ENCODE peak calls at places on chromosomes 16 and 17, in six cellular contexts. C is stimulated activated CD4-positive, alpha-beta T cell treated with anti-CD3 and anti-CD28 coated beads, Interleukin-15, amount 100 ng/mL, for 1 hour; A is GM23338; V is colonic mucosa; X is prostate gland; N is activated CD4-positive, alpha-beta T cell treated with anti-CD3 and anti-CD28 coated beads, Interleukin-2, amount 10 ng/mL, durations not matched to agents 7 days and 5 days. W is an unnamed sample.

GRCh38 chr16:81553080-81553813 is 108.6 kb downstream of the CMIP start:
- DNase-seq in C (no peak), A (no peak), V (no peak), X (no peak), N (no peak), W (no peak)

GRCh38 chr16:85145734-85146531 is 33.7 kb upstream of the CIBAR2 start:
- DNase-seq in C (no peak), A (no peak), V (no peak), X (no peak), N (no peak), W (no peak)

GRCh38 chr16:70685938-70686375 is at the start of gene MTSS2:
- DNase-seq in C (no peak), A (peak), V (peak), X (peak), N (peak), W (peak)

GRCh38 chr17:68539536-68540469 is 27.6 kb downstream of the PRKAR1A start:
- DNase-seq in C (no peak), A (peak), V (no peak), X (no peak), N (peak), W (no peak)

GRCh38 chr17:50986989-50987660 is 121.0 kb upstream of the TOB1 start:
- DNase-seq in C (no peak), A (no peak), V (no peak), X (no peak), N (no peak), W (no peak)

GRCh38 chr17:77829871-77830799 is 128.4 kb upstream of the TNRC6C start:
- DNase-seq in C (no peak), A (no peak), V (no peak), X (no peak), N (no peak), W (peak)

GRCh38 chr16:14365200-14365851 is 264.7 kb downstream of the PARN start:
- DNase-seq in C (no peak), A (no peak), V (no peak), X (no peak), N (no peak), W (no peak)

GRCh38 chr16:48526958-48527331 is 83.0 kb downstream of the N4BP1 start:
- DNase-seq in C (no peak), A (no peak), V (no peak), X (no peak), N (no peak), W (no peak)

GRCh38 chr17:49779730-49780220 is 8.7 kb upstream of the KAT7 start:
- DNase-seq in C (no peak), A (peak), V (peak), X (no peak), N (peak), W (peak)

GRCh38 chr16:86509759-86510464 is 415 bp upstream of the FOXF1 start:
- DNase-seq in C (no peak), A (peak), V (peak), X (no peak), N (no peak), W (peak)

GRCh38 chr17:16479264-16479663 is 12.7 kb downstream of the LRRC75A start:
- DNase-seq in C (no peak), A (no peak), V (no peak), X (no peak), N (no peak), W (no peak)

GRCh38 chr17:7356072-7356549 is 1.2 kb downstream of the TMEM95 start:
- DNase-seq in C (peak), A (peak), V (peak), X (peak), N (peak), W (peak)

GRCh38 chr17:76884995-76885896 is 17.0 kb downstream of the MGAT5B start:
- DNase-seq in C (no peak), A (peak), V (no peak), X (no peak), N (no peak), W (no peak)

GRCh38 chr17:19263621-19264010 is 26.4 kb downstream of the EPN2 start:
- DNase-seq in C (no peak), A (no peak), V (no peak), X (no peak), N (no peak), W (peak)

GRCh38 chr17:65208753-65209152 is 71.6 kb downstream of the RGS9 start:
- DNase-seq in C (no peak), A (no peak), V (no peak), X (no peak), N (no peak), W (no peak)

GRCh38 chr17:57517216-57517518 is 227.9 kb downstream of the CCDC182 start:
- DNase-seq in C (no peak), A (no peak), V (no peak), X (no peak), N (no peak), W (no peak)

GRCh38 chr16:87951550-87952538 is 610 bp downstream of the BANP start:
- DNase-seq in C (no peak), A (peak), V (peak), X (no peak), N (peak), W (no peak)

GRCh38 chr17:7348478-7349242 is 3.3 kb upstream of the KCTD11 start:
- DNase-seq in C (no peak), A (no peak), V (no peak), X (no peak), N (no peak), W (no peak)

GRCh38 chr16:27824006-27824405 is 239.5 kb downstream of the GSG1L start:
- DNase-seq in C (no peak), A (no peak), V (no peak), X (no peak), N (no peak), W (no peak)

GRCh38 chr17:58329808-58330543 is 1.4 kb upstream of the TSPOAP1 start:
- DNase-seq in C (no peak), A (no peak), V (no peak), X (no peak), N (peak), W (no peak)

GRCh38 chr16:28064150-28064549 is 636 bp upstream of the GSG1L start:
- DNase-seq in C (no peak), A (no peak), V (no peak), X (no peak), N (no peak), W (no peak)

GRCh38 chr16:11781773-11782172 is 15.3 kb downstream of the ZC3H7A start:
- DNase-seq in C (no peak), A (no peak), V (no peak), X (peak), N (no peak), W (no peak)

GRCh38 chr17:12691173-12691572 is 25.5 kb downstream of the MYOCD start:
- DNase-seq in C (no peak), A (no peak), V (no peak), X (no peak), N (no peak), W (no peak)

GRCh38 chr16:57893559-57894389 is 77.2 kb downstream of the CNGB1 start:
- DNase-seq in C (no peak), A (peak), V (peak), X (no peak), N (no peak), W (peak)

GRCh38 chr17:28381141-28381825 is 9.8 kb downstream of the SARM1 start:
- DNase-seq in C (no peak), A (peak), V (peak), X (no peak), N (peak), W (no peak)

GRCh38 chr17:13374203-13375143 is 227.3 kb downstream of the HS3ST3A1 start:
- DNase-seq in C (no peak), A (no peak), V (no peak), X (no peak), N (no peak), W (no peak)

GRCh38 chr16:67150833-67151396 is at the start of gene B3GNT9:
- DNase-seq in C (no peak), A (peak), V (peak), X (peak), N (peak), W (peak)

W was measured in A172.